ENCODE peak calls at places on chromosomes 4 and X, in four cellular contexts. Y is A549, C is H9, W is mesendoderm. N is an unnamed sample.

GRCh38 chr4:75512336-75513211 is 1.6 kb downstream of the RCHY1 start:
- DNase-seq in Y (no peak), C (no peak), W (peak), N (peak)

GRCh38 chr4:78601013-78601412 is 49.4 kb downstream of the ANXA3 start:
- DNase-seq in Y (no peak), C (no peak), W (no peak), N (no peak)

GRCh38 chrX:139086243-139086642 is 374.7 kb upstream of the FGF13 start:
- DNase-seq in Y (no peak), C (no peak), W (no peak), N (no peak)

GRCh38 chrX:107272431-107272921 is 66.1 kb downstream of the DNAAF6 start:
- DNase-seq in Y (peak), C (peak), W (peak), N (no peak)

GRCh38 chr4:189940178-189941004 is at the start of gene FRG1:
- DNase-seq in Y (peak), C (peak), W (peak), N (peak)

GRCh38 chr4:120691106-120691505 is 231.4 kb downstream of the PRDM5 start:
- DNase-seq in Y (no peak), C (no peak), W (no peak), N (no peak)

GRCh38 chr4:52197351-52197750 is 146.2 kb downstream of the SPATA18 start:
- DNase-seq in Y (no peak), C (no peak), W (no peak), N (no peak)

GRCh38 chr4:21649691-21650090 is 298.9 kb downstream of the KCNIP4 start:
- DNase-seq in Y (no peak), C (no peak), W (no peak), N (no peak)

GRCh38 chrX:5681159-5681558 is 547.5 kb downstream of the NLGN4X start:
- DNase-seq in Y (no peak), C (no peak), W (peak), N (peak)

GRCh38 chrX:39337461-39337860 is 536.2 kb downstream of the MID1IP1 start:
- DNase-seq in Y (no peak), C (no peak), W (no peak), N (no peak)

GRCh38 chr4:41209187-41209586 is 5.2 kb downstream of the APBB2 start:
- DNase-seq in Y (no peak), C (no peak), W (peak), N (no peak)

GRCh38 chr4:71026086-71026485 is 32.6 kb downstream of the DCK start:
- DNase-seq in Y (peak), C (no peak), W (no peak), N (no peak)

GRCh38 chr4:71027611-71028010 is 34.2 kb downstream of the DCK start:
- DNase-seq in Y (no peak), C (no peak), W (no peak), N (no peak)

GRCh38 chr4:71025654-71026053 is 32.2 kb downstream of the DCK start:
- DNase-seq in Y (no peak), C (no peak), W (no peak), N (no peak)

GRCh38 chr4:71029504-71029903 is 36.1 kb downstream of the DCK start:
- DNase-seq in Y (no peak), C (no peak), W (no peak), N (no peak)
- H3K4me2 ChIP-seq in Y (peak), C (peak), W (no peak), N (no peak)

GRCh38 chr4:6769984-6770420 is 12.5 kb upstream of the KIAA0232 start:
- DNase-seq in Y (no peak), C (no peak), W (no peak), N (no peak)

GRCh38 chr4:6767341-6767724 is 15.2 kb upstream of the KIAA0232 start:
- DNase-seq in Y (no peak), C (no peak), W (no peak), N (no peak)

GRCh38 chr4:6769138-6769983 is 13.2 kb upstream of the KIAA0232 start:
- DNase-seq in Y (no peak), C (no peak), W (no peak), N (no peak)

GRCh38 chr4:6767725-6768538 is 14.6 kb upstream of the KIAA0232 start:
- DNase-seq in Y (no peak), C (no peak), W (no peak), N (peak)

DNA sequence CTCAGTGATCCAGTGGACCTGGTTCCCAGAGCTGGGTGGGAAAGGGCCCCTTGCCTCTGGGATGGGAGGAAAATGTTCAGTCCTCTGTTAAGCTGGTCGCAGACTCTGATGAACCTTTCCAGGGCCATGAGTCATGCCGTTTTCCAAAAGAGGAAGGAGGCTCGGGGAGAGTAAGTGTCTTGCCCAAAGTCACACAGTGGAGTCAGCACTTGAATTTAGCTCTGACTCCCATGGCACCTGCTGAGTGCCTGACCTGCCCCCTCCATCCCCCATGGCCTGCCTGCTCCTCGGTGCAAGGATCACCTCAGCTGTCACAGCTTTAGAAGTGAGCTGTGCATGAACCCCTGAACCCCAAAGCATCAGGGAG is 14.0 kb upstream of the KIAA0232 start:
- DNase-seq in Y (no peak), C (no peak), W (peak), N (no peak)
- H3K4me2 ChIP-seq in Y (peak), C (no peak), W (no peak), N (no peak)

GRCh38 chr4:140071043-140071442 is 82.9 kb downstream of the MAML3 start:
- DNase-seq in Y (no peak), C (no peak), W (no peak), N (no peak)

GRCh38 chr4:140068247-140068646 is 85.7 kb downstream of the MAML3 start:
- DNase-seq in Y (no peak), C (no peak), W (no peak), N (no peak)

GRCh38 chr4:140071806-140072205 is 82.2 kb downstream of the MAML3 start:
- DNase-seq in Y (no peak), C (no peak), W (no peak), N (no peak)

GRCh38 chr4:140069068-140069467 is 84.9 kb downstream of the MAML3 start:
- DNase-seq in Y (no peak), C (no peak), W (no peak), N (no peak)

DNA sequence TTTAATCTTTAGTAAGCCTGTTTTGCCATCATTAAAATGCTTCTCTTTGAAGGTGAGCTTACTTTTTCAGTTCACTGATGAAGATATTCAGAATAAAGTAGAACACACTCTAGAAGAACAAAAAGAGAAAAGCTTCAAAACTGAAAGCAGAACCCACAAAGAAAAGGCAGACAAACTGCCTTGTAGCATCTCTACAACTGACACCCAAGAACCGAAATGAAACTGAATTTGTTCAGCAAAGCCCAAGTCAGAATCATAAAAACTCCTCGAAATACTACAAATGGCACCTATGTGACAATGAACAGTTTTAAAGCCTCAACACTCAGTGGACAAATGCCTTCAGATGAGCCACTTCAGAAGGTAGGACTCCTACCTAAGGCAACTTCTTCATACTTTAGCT is 83.6 kb downstream of the MAML3 start:
- DNase-seq in Y (no peak), C (no peak), W (no peak), N (no peak)
- H3K4me2 ChIP-seq in Y (peak), C (no peak), W (no peak), N (peak)

DNA sequence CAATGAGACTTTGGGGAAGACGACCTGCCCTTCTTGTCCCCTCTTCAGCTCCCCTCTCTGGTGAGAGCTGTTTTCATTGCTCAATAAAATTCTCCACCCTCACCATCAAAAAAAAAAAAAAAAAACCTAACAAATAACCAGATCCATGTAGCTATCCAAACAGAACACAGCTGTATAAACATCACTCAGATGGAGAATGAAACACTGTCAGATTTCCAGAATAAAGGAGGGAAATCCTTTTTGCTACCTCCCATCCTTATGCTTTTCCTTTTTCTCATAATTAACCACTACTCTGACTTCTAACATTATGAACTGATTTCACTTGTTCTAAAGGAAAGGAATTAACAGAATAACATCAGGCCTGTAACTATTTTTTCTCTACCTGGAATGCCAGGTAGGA is 155.6 kb downstream of the PPP4R3C start:
- DNase-seq in Y (no peak), C (no peak), W (no peak), N (no peak)
- H3K4me2 ChIP-seq in Y (no peak), C (no peak), W (no peak), N (no peak)

GRCh38 chr4:28490669-28491068 is 1630.0 kb downstream of the STIM2 start:
- DNase-seq in Y (no peak), C (no peak), W (peak), N (no peak)
- H3K4me2 ChIP-seq in Y (no peak), C (peak), W (no peak), N (no peak)

GRCh38 chrX:132876509-132876837 is 82.0 kb downstream of the HS6ST2 start:
- DNase-seq in Y (no peak), C (peak), W (peak), N (no peak)
- H3K4me2 ChIP-seq in Y (no peak), C (peak), W (no peak), N (no peak)

GRCh38 chrX:40564447-40564846 is 16.3 kb upstream of the ATP6AP2 start:
- DNase-seq in Y (no peak), C (no peak), W (no peak), N (no peak)
- H3K4me2 ChIP-seq in Y (no peak), C (no peak), W (no peak), N (no peak)

GRCh38 chrX:16601885-16602284 is 48.1 kb upstream of the S100G start:
- DNase-seq in Y (no peak), C (no peak), W (no peak), N (no peak)
- H3K4me2 ChIP-seq in Y (no peak), C (no peak), W (no peak), N (no peak)

GRCh38 chr4:184434021-184434420 is 40.3 kb downstream of the IRF2 start:
- DNase-seq in Y (no peak), C (no peak), W (no peak), N (no peak)

GRCh38 chr4:184434496-184435066 is 39.8 kb downstream of the IRF2 start:
- DNase-seq in Y (no peak), C (no peak), W (no peak), N (no peak)

GRCh38 chr4:184433258-184433892 is 41.0 kb downstream of the IRF2 start:
- DNase-seq in Y (no peak), C (no peak), W (no peak), N (no peak)

GRCh38 chr4:184430163-184430562 is 44.2 kb downstream of the IRF2 start:
- DNase-seq in Y (no peak), C (no peak), W (peak), N (no peak)

DNA sequence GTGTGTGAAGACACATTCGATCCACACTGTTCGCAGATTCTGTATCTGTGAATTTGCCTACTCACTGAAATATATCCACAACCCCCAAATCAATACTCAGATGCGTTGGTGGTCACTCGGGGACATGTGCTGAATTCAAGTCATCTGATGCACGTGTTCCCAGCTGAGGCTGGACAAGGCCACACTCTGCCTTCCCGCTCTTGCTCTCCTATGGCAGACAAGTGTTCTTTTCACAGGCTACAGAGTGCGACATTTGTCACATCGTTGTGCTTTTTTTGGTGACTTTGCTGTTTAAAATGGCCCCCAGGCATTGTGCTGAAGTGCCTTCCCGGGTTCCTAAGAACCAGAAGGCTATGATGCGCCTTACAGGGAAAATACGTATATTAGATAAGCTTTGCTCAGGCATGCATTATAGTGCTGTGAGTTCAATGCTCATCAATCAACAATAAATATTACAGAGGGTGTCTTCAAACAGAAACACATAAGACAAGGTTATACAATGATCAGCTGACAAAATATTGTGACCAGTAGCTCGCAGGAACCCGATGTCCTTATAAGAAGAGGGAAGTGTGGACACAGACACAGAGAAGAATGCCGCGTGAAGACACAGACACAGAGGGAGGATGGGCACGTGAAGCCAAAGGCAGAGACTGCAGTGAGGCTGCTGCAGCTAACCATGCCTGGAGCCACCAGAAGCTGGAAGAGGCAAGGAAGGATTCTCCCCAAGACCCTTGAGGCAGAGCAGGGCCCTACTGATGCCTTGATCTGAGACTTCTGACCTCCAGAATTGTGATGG is 42.0 kb downstream of the IRF2 start:
- DNase-seq in Y (no peak), C (no peak), W (no peak), N (no peak)
- H3K4me2 ChIP-seq in Y (no peak), C (no peak), W (no peak), N (no peak)

DNA sequence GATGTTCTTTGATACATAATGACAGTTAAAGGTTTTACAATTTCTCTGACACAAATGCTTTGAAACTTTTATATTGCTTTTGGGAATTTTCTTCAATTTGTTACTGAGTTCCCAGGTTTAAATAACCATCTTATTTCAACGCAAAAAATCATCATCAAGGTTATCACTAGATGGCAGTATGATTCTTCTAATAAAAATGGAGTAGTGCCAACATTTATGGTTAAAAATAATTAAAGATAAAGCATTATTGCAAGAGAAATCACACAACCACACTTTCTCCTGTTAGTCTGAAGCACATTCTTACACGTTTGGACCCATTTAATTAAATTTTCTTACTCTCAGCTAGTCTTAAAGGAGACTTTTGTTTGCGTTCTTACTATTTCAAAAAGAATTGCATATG is 611.3 kb upstream of the CPXCR1 start:
- DNase-seq in Y (no peak), C (no peak), W (peak), N (peak)
- H3K4me2 ChIP-seq in Y (peak), C (no peak), W (no peak), N (no peak)

N was measured in Karpas-422.